ENCODE peak calls at places on chromosomes 12 and 14, in nine cellular contexts. H is activated CD8-positive, alpha-beta memory T cell treated with anti-CD3 and anti-CD28 coated beads for 4 hours; C is midbrain; Z is erythroblast; F is activated T-cell treated with anti-CD3 and anti-CD28 coated beads, Interleukin-2, amount 50 U/mL, for 1 hour; V is lung; L is GM10248; K is stimulated activated CD8-positive, alpha-beta memory T cell treated with anti-CD3 and anti-CD28 coated beads, Interleukin-15, amount 100 ng/mL, for 24 hours; M is ovary. X is an unnamed sample.

GRCh38 chr12:50032516-50033316 is 7.4 kb upstream of the RACGAP1 start:
- DNase-seq in H (no peak), C (no peak), L (no peak), F (no peak), K (no peak), Z (no peak), V (no peak), M (no peak), X (no peak)

GRCh38 chr12:76755829-76756379 is 8.0 kb upstream of the ZDHHC17 start:
- DNase-seq in Z (no peak), V (no peak), F (no peak), L (no peak), M (no peak), K (no peak), H (no peak), C (no peak), X (no peak)

GRCh38 chr12:105256921-105257320 is 20.9 kb upstream of the APPL2 start:
- DNase-seq in K (no peak), M (no peak), V (no peak), C (no peak), H (no peak), F (no peak), L (no peak), Z (no peak), X (no peak)

GRCh38 chr12:122659579-122659978 is 43.6 kb downstream of the HCAR2 start:
- DNase-seq in M (no peak), L (no peak), V (no peak), F (no peak), K (no peak), H (no peak), C (no peak), Z (no peak), X (no peak)

GRCh38 chr12:113837528-113838296 is 128.4 kb downstream of the RBM19 start:
- DNase-seq in C (no peak), K (no peak), V (no peak), M (no peak), L (no peak), H (no peak), F (no peak), Z (no peak), X (no peak)

GRCh38 chr14:90587918-90588317 is 191.1 kb downstream of the CALM1 start:
- DNase-seq in L (no peak), C (no peak), K (no peak), Z (no peak), H (no peak), M (no peak), F (no peak), V (no peak), X (no peak)

GRCh38 chr12:78931466-78931990 is 67.0 kb downstream of the SYT1 start:
- DNase-seq in K (no peak), V (no peak), Z (no peak), L (no peak), H (no peak), M (no peak), F (no peak), C (peak), X (no peak)

GRCh38 chr14:72925815-72926291 is 411 bp upstream of the DCAF4 start:
- DNase-seq in M (no peak), F (no peak), V (no peak), Z (no peak), K (no peak), C (no peak), L (no peak), H (no peak), X (no peak)

GRCh38 chr12:22409071-22409951 is 74.8 kb upstream of the ST8SIA1 start:
- DNase-seq in V (no peak), H (peak), F (peak), C (peak), Z (no peak), K (no peak), M (no peak), L (peak), X (no peak)

GRCh38 chr12:104802198-104802597 is 155.9 kb downstream of the SLC41A2 start:
- DNase-seq in M (no peak), V (no peak), C (no peak), K (no peak), L (no peak), Z (no peak), F (no peak), H (no peak), X (no peak)

GRCh38 chr14:53338192-53338591 is 185.1 kb upstream of the DDHD1 start:
- DNase-seq in V (no peak), L (no peak), K (no peak), H (no peak), F (no peak), C (no peak), M (no peak), Z (no peak), X (no peak)